ENCODE peak calls at places on chromosomes 7 and 10, in five cellular contexts. One of them, this sample, is unnamed.

GRCh38 chr10:62264702-62265436 is 3.8 kb downstream of the RTKN2 start:
- DNase-seq in COR-L47: peak
- DNase-seq in psoas muscle: no peak
- DNase-seq in activated CD4-positive, alpha-beta T cell treated with anti-CD3 and anti-CD28 coated beads, Interleukin-2, amount 50 U/mL, for 1 hour: no peak
- DNase-seq in adrenal gland: no peak
- DNase-seq in this sample: no peak

GRCh38 chr10:13183625-13184024 is 22.3 kb downstream of the MCM10 start:
- DNase-seq in activated CD4-positive, alpha-beta T cell treated with anti-CD3 and anti-CD28 coated beads, Interleukin-2, amount 50 U/mL, for 1 hour: no peak
- DNase-seq in COR-L47: no peak
- DNase-seq in psoas muscle: no peak
- DNase-seq in adrenal gland: no peak
- DNase-seq in this sample: no peak

GRCh38 chr7:45089314-45089891 is 634 bp upstream of the NACAD start:
- DNase-seq in COR-L47: peak
- DNase-seq in adrenal gland: peak
- DNase-seq in psoas muscle: peak
- DNase-seq in activated CD4-positive, alpha-beta T cell treated with anti-CD3 and anti-CD28 coated beads, Interleukin-2, amount 50 U/mL, for 1 hour: peak
- DNase-seq in this sample: peak

GRCh38 chr10:114491419-114491818 is 87.1 kb upstream of the AFAP1L2 start:
- DNase-seq in adrenal gland: no peak
- DNase-seq in COR-L47: no peak
- DNase-seq in psoas muscle: peak
- DNase-seq in activated CD4-positive, alpha-beta T cell treated with anti-CD3 and anti-CD28 coated beads, Interleukin-2, amount 50 U/mL, for 1 hour: no peak
- DNase-seq in this sample: no peak

GRCh38 chr10:113381906-113382562 is 170.8 kb upstream of the HABP2 start:
- DNase-seq in activated CD4-positive, alpha-beta T cell treated with anti-CD3 and anti-CD28 coated beads, Interleukin-2, amount 50 U/mL, for 1 hour: no peak
- DNase-seq in adrenal gland: no peak
- DNase-seq in COR-L47: no peak
- DNase-seq in psoas muscle: no peak
- DNase-seq in this sample: no peak

GRCh38 chr10:56911906-56912480 is 550.9 kb upstream of the ZWINT start:
- DNase-seq in psoas muscle: no peak
- DNase-seq in adrenal gland: no peak
- DNase-seq in COR-L47: no peak
- DNase-seq in activated CD4-positive, alpha-beta T cell treated with anti-CD3 and anti-CD28 coated beads, Interleukin-2, amount 50 U/mL, for 1 hour: no peak
- DNase-seq in this sample: no peak

GRCh38 chr7:152617056-152617455 is 58.9 kb downstream of the XRCC2 start:
- DNase-seq in adrenal gland: no peak
- DNase-seq in psoas muscle: no peak
- DNase-seq in activated CD4-positive, alpha-beta T cell treated with anti-CD3 and anti-CD28 coated beads, Interleukin-2, amount 50 U/mL, for 1 hour: no peak
- DNase-seq in COR-L47: no peak
- DNase-seq in this sample: no peak

GRCh38 chr10:3935933-3936359 is 150.9 kb upstream of the KLF6 start:
- DNase-seq in adrenal gland: no peak
- DNase-seq in activated CD4-positive, alpha-beta T cell treated with anti-CD3 and anti-CD28 coated beads, Interleukin-2, amount 50 U/mL, for 1 hour: no peak
- DNase-seq in COR-L47: peak
- DNase-seq in psoas muscle: no peak
- DNase-seq in this sample: peak

GRCh38 chr7:80134105-80134535 is 511 bp upstream of the GNAI1 start:
- DNase-seq in adrenal gland: no peak
- DNase-seq in psoas muscle: no peak
- DNase-seq in activated CD4-positive, alpha-beta T cell treated with anti-CD3 and anti-CD28 coated beads, Interleukin-2, amount 50 U/mL, for 1 hour: no peak
- DNase-seq in COR-L47: no peak
- DNase-seq in this sample: no peak

GRCh38 chr7:121085922-121086321 is 97.4 kb downstream of the CPED1 start:
- DNase-seq in activated CD4-positive, alpha-beta T cell treated with anti-CD3 and anti-CD28 coated beads, Interleukin-2, amount 50 U/mL, for 1 hour: no peak
- DNase-seq in COR-L47: no peak
- DNase-seq in adrenal gland: no peak
- DNase-seq in psoas muscle: no peak
- DNase-seq in this sample: no peak

GRCh38 chr10:95501203-95502094 is 59.7 kb downstream of the SORBS1 start:
- DNase-seq in adrenal gland: no peak
- DNase-seq in COR-L47: no peak
- DNase-seq in activated CD4-positive, alpha-beta T cell treated with anti-CD3 and anti-CD28 coated beads, Interleukin-2, amount 50 U/mL, for 1 hour: no peak
- DNase-seq in psoas muscle: no peak
- DNase-seq in this sample: peak

GRCh38 chr10:72812798-72813430 is 80.6 kb upstream of the OIT3 start:
- DNase-seq in psoas muscle: no peak
- DNase-seq in activated CD4-positive, alpha-beta T cell treated with anti-CD3 and anti-CD28 coated beads, Interleukin-2, amount 50 U/mL, for 1 hour: no peak
- DNase-seq in COR-L47: no peak
- DNase-seq in adrenal gland: no peak
- DNase-seq in this sample: no peak

GRCh38 chr7:116495737-116496136 is 3.8 kb upstream of the CAV2 start:
- DNase-seq in psoas muscle: no peak
- DNase-seq in COR-L47: no peak
- DNase-seq in activated CD4-positive, alpha-beta T cell treated with anti-CD3 and anti-CD28 coated beads, Interleukin-2, amount 50 U/mL, for 1 hour: no peak
- DNase-seq in adrenal gland: no peak
- DNase-seq in this sample: no peak

GRCh38 chr7:94348142-94348541 is 46.6 kb upstream of the COL1A2 start:
- DNase-seq in psoas muscle: no peak
- DNase-seq in adrenal gland: peak
- DNase-seq in COR-L47: no peak
- DNase-seq in activated CD4-positive, alpha-beta T cell treated with anti-CD3 and anti-CD28 coated beads, Interleukin-2, amount 50 U/mL, for 1 hour: no peak
- DNase-seq in this sample: no peak

GRCh38 chr10:47423476-47423875 is 39.4 kb upstream of the ZNF488 start:
- DNase-seq in psoas muscle: no peak
- DNase-seq in adrenal gland: no peak
- DNase-seq in activated CD4-positive, alpha-beta T cell treated with anti-CD3 and anti-CD28 coated beads, Interleukin-2, amount 50 U/mL, for 1 hour: no peak
- DNase-seq in COR-L47: no peak
- DNase-seq in this sample: no peak

GRCh38 chr10:122882798-122883197 is 3.4 kb upstream of the FAM24B start:
- DNase-seq in COR-L47: no peak
- DNase-seq in psoas muscle: no peak
- DNase-seq in adrenal gland: no peak
- DNase-seq in activated CD4-positive, alpha-beta T cell treated with anti-CD3 and anti-CD28 coated beads, Interleukin-2, amount 50 U/mL, for 1 hour: no peak
- DNase-seq in this sample: no peak

GRCh38 chr7:30984359-30985107 is 20.8 kb downstream of the GHRHR start:
- DNase-seq in psoas muscle: no peak
- DNase-seq in adrenal gland: peak
- DNase-seq in COR-L47: no peak
- DNase-seq in activated CD4-positive, alpha-beta T cell treated with anti-CD3 and anti-CD28 coated beads, Interleukin-2, amount 50 U/mL, for 1 hour: no peak
- DNase-seq in this sample: no peak

GRCh38 chr7:134996097-134996550 is 9.8 kb downstream of the AGBL3 start:
- DNase-seq in adrenal gland: no peak
- DNase-seq in psoas muscle: no peak
- DNase-seq in COR-L47: peak
- DNase-seq in activated CD4-positive, alpha-beta T cell treated with anti-CD3 and anti-CD28 coated beads, Interleukin-2, amount 50 U/mL, for 1 hour: no peak
- DNase-seq in this sample: no peak

GRCh38 chr10:94403034-94403822 is 887 bp downstream of the TBC1D12 start:
- DNase-seq in adrenal gland: peak
- DNase-seq in COR-L47: peak
- DNase-seq in activated CD4-positive, alpha-beta T cell treated with anti-CD3 and anti-CD28 coated beads, Interleukin-2, amount 50 U/mL, for 1 hour: no peak
- DNase-seq in psoas muscle: peak
- DNase-seq in this sample: peak

GRCh38 chr7:158534598-158534997 is 53.0 kb downstream of the PTPRN2 start:
- DNase-seq in psoas muscle: no peak
- DNase-seq in adrenal gland: no peak
- DNase-seq in activated CD4-positive, alpha-beta T cell treated with anti-CD3 and anti-CD28 coated beads, Interleukin-2, amount 50 U/mL, for 1 hour: no peak
- DNase-seq in COR-L47: no peak
- DNase-seq in this sample: no peak

GRCh38 chr10:132709471-132709951 is 76.4 kb downstream of the NKX6-2 start:
- DNase-seq in COR-L47: no peak
- DNase-seq in activated CD4-positive, alpha-beta T cell treated with anti-CD3 and anti-CD28 coated beads, Interleukin-2, amount 50 U/mL, for 1 hour: no peak
- DNase-seq in adrenal gland: no peak
- DNase-seq in psoas muscle: peak
- DNase-seq in this sample: no peak

GRCh38 chr10:127840884-127841283 is 51.9 kb downstream of the CLRN3 start:
- DNase-seq in COR-L47: no peak
- DNase-seq in adrenal gland: no peak
- DNase-seq in activated CD4-positive, alpha-beta T cell treated with anti-CD3 and anti-CD28 coated beads, Interleukin-2, amount 50 U/mL, for 1 hour: no peak
- DNase-seq in psoas muscle: no peak
- DNase-seq in this sample: no peak

GRCh38 chr7:157496426-157497275 is 159.8 kb downstream of the DNAJB6 start:
- DNase-seq in COR-L47: no peak
- DNase-seq in psoas muscle: no peak
- DNase-seq in activated CD4-positive, alpha-beta T cell treated with anti-CD3 and anti-CD28 coated beads, Interleukin-2, amount 50 U/mL, for 1 hour: no peak
- DNase-seq in adrenal gland: no peak
- DNase-seq in this sample: no peak

GRCh38 chr10:3662775-3663174 is 122.2 kb downstream of the KLF6 start:
- DNase-seq in adrenal gland: no peak
- DNase-seq in psoas muscle: no peak
- DNase-seq in COR-L47: no peak
- DNase-seq in activated CD4-positive, alpha-beta T cell treated with anti-CD3 and anti-CD28 coated beads, Interleukin-2, amount 50 U/mL, for 1 hour: no peak
- DNase-seq in this sample: no peak